ENCODE peak calls at places on chromosome 18, in eight cellular contexts. Z, U, I, H, X, A, L and R are unnamed samples.

GRCh38 chr18:49494660-49495059 is 7.6 kb upstream of the C18orf32 start:
- DNase-seq in X (no peak), H (no peak), A (no peak), U (no peak), L (no peak), I (no peak), Z (no peak), R (no peak)

GRCh38 chr18:8949206-8949605 is 153.3 kb upstream of the NDUFV2 start:
- DNase-seq in X (no peak), U (peak), A (no peak), Z (no peak), L (no peak), H (peak), I (no peak), R (no peak)

GRCh38 chr18:31716362-31716761 is 32.0 kb upstream of the B4GALT6 start:
- DNase-seq in L (no peak), H (no peak), Z (no peak), A (no peak), X (no peak), I (no peak), U (no peak), R (no peak)

GRCh38 chr18:28588884-28589549 is 412.1 kb upstream of the CDH2 start:
- DNase-seq in L (no peak), X (no peak), A (no peak), U (no peak), I (no peak), Z (no peak), H (peak), R (no peak)

GRCh38 chr18:78721281-78721949 is 258.2 kb upstream of the SALL3 start:
- DNase-seq in Z (no peak), I (no peak), A (no peak), X (no peak), U (no peak), L (no peak), H (no peak), R (no peak)

GRCh38 chr18:12452801-12453200 is 45.1 kb downstream of the PRELID3A start:
- DNase-seq in I (no peak), H (no peak), L (no peak), A (no peak), X (no peak), U (no peak), Z (no peak), R (no peak)

GRCh38 chr18:26159353-26159752 is 25.7 kb downstream of the PSMA8 start:
- DNase-seq in L (no peak), H (peak), U (no peak), X (no peak), Z (no peak), I (no peak), A (no peak), R (no peak)

GRCh38 chr18:62877448-62878221 is 162.3 kb downstream of the PHLPP1 start:
- DNase-seq in U (no peak), Z (peak), H (peak), X (no peak), A (no peak), L (no peak), I (no peak), R (no peak)

GRCh38 chr18:51211552-51211951 is 14.1 kb upstream of the MEX3C start:
- DNase-seq in L (peak), H (peak), Z (no peak), U (peak), X (peak), A (no peak), I (peak), R (peak)

GRCh38 chr18:58230438-58231179 is 186.6 kb downstream of the NEDD4L start:
- DNase-seq in Z (no peak), I (no peak), U (no peak), A (no peak), X (no peak), L (peak), H (no peak), R (no peak)